ENCODE peak calls at places on chromosome 14, in eight cellular contexts. O is lower leg skin, R is OCI-LY7, Y is transverse colon, G is body of pancreas, V is IMR-90, J is GM23338, Z is fibroblast of pulmonary artery. L is an unnamed sample.

GRCh38 chr14:101797785-101798342 is 36.4 kb downstream of the PPP2R5C start:
- DNase-seq in G (no peak), V (no peak), J (no peak), Z (no peak), R (no peak), O (no peak), Y (no peak), L (no peak)

GRCh38 chr14:23352506-23353432 is at the start of gene SLC22A17:
- DNase-seq in Z (peak), Y (peak), V (peak), J (peak), R (no peak), O (peak), G (peak), L (peak)

GRCh38 chr14:22002860-22003284 is 329.3 kb upstream of the OR4E1 start:
- DNase-seq in Z (no peak), R (peak), G (no peak), O (no peak), J (peak), V (no peak), Y (peak), L (no peak)

GRCh38 chr14:86858043-86858442 is 1134.9 kb downstream of the GALC start:
- DNase-seq in Y (no peak), G (no peak), O (no peak), V (peak), Z (peak), J (no peak), R (no peak), L (no peak)

GRCh38 chr14:32986791-32987545 is 48.3 kb downstream of the NPAS3 start:
- DNase-seq in O (no peak), R (no peak), Y (no peak), G (no peak), V (no peak), Z (peak), J (peak), L (no peak)

GRCh38 chr14:98634043-98634820 is 637.8 kb downstream of the BCL11B start:
- DNase-seq in O (no peak), R (no peak), V (no peak), Z (no peak), Y (no peak), G (no peak), J (no peak), L (no peak)

GRCh38 chr14:75861161-75861621 is 120.6 kb downstream of the TGFB3 start:
- DNase-seq in Z (peak), G (peak), Y (no peak), R (no peak), V (peak), J (peak), O (no peak), L (no peak)

GRCh38 chr14:100415226-100415625 is 92.1 kb downstream of the SLC25A47 start:
- DNase-seq in V (no peak), G (no peak), Y (no peak), O (no peak), R (no peak), Z (no peak), J (no peak), L (no peak)

GRCh38 chr14:41783403-41783802 is 176.7 kb downstream of the LRFN5 start:
- DNase-seq in Z (no peak), G (no peak), O (no peak), R (no peak), Y (no peak), V (no peak), J (no peak), L (no peak)

GRCh38 chr14:61567838-61568571 is 127.3 kb upstream of the HIF1A start:
- DNase-seq in G (no peak), O (no peak), Y (no peak), J (peak), Z (no peak), V (no peak), R (peak), L (no peak)

GRCh38 chr14:89228921-89229639 is 188.0 kb downstream of the FOXN3 start:
- DNase-seq in J (no peak), O (peak), R (no peak), Z (no peak), V (no peak), Y (no peak), G (no peak), L (no peak)

GRCh38 chr14:55160989-55161388 is 30.4 kb downstream of the DLGAP5 start:
- DNase-seq in R (peak), V (peak), O (no peak), J (no peak), Y (no peak), G (no peak), Z (peak), L (peak)

GRCh38 chr14:55571125-55571889 is 8.7 kb upstream of the KTN1 start:
- DNase-seq in R (no peak), O (no peak), V (no peak), G (no peak), Y (no peak), Z (no peak), J (no peak), L (no peak)

GRCh38 chr14:65301862-65302539 is 110.5 kb upstream of the FUT8 start:
- DNase-seq in O (no peak), J (no peak), V (no peak), G (peak), R (peak), Y (no peak), Z (no peak), L (no peak)

GRCh38 chr14:34257505-34257904 is 204.5 kb downstream of the SPTSSA start:
- DNase-seq in J (no peak), G (no peak), R (no peak), V (no peak), Y (no peak), Z (no peak), O (no peak), L (no peak)

GRCh38 chr14:32022938-32023466 is 54.1 kb upstream of the ARHGAP5 start:
- DNase-seq in O (no peak), Z (peak), Y (no peak), G (peak), V (no peak), R (no peak), J (no peak), L (peak)

GRCh38 chr14:105382343-105383082 is 15.8 kb upstream of the TEX22 start:
- DNase-seq in J (no peak), O (no peak), Z (no peak), Y (no peak), R (no peak), G (no peak), V (no peak), L (no peak)

GRCh38 chr14:104210548-104211195 is 72.3 kb downstream of the KIF26A start:
- DNase-seq in Z (no peak), Y (no peak), R (no peak), G (no peak), V (no peak), J (no peak), O (no peak), L (no peak)

GRCh38 chr14:93304771-93305170 is 28.1 kb downstream of the BTBD7 start:
- DNase-seq in Z (peak), G (no peak), J (no peak), V (peak), O (no peak), R (no peak), Y (no peak), L (no peak)

GRCh38 chr14:94630396-94630795 is 18.2 kb downstream of the SERPINA3 start:
- DNase-seq in Z (no peak), V (no peak), J (no peak), Y (no peak), R (no peak), G (no peak), O (no peak), L (no peak)

GRCh38 chr14:66507181-66507721 is 696 bp upstream of the GPHN start:
- DNase-seq in Y (no peak), Z (no peak), R (no peak), O (no peak), J (peak), G (no peak), V (no peak), L (peak)

GRCh38 chr14:65879218-65880009 is 466.9 kb downstream of the FUT8 start:
- DNase-seq in Z (peak), O (no peak), R (no peak), Y (no peak), V (peak), J (no peak), G (no peak), L (no peak)

GRCh38 chr14:94570440-94570839 is 9.2 kb downstream of the SERPINA4 start:
- DNase-seq in Y (no peak), Z (no peak), R (no peak), J (no peak), O (no peak), V (no peak), G (no peak), L (no peak)

GRCh38 chr14:104224516-104225281 is 86.3 kb downstream of the KIF26A start:
- DNase-seq in V (no peak), O (no peak), G (no peak), Z (no peak), R (peak), Y (peak), J (peak), L (no peak)

GRCh38 chr14:35044939-35045797 is 904 bp upstream of the FAM177A1 start:
- DNase-seq in Z (peak), V (peak), O (no peak), Y (no peak), G (peak), J (no peak), R (no peak), L (no peak)

GRCh38 chr14:26008290-26008689 is 589.5 kb downstream of the NOVA1 start:
- DNase-seq in G (no peak), J (peak), O (no peak), V (no peak), R (no peak), Y (no peak), Z (peak), L (no peak)

GRCh38 chr14:51576112-51576420 is 75.6 kb upstream of the FRMD6 start:
- DNase-seq in G (no peak), Y (no peak), J (peak), Z (peak), R (no peak), O (no peak), V (peak), L (no peak)

GRCh38 chr14:74382231-74382630 is 34.0 kb downstream of the VRTN start:
- DNase-seq in J (no peak), O (no peak), Z (no peak), G (no peak), R (no peak), Y (no peak), V (no peak), L (no peak)

GRCh38 chr14:74380845-74381244 is 32.6 kb downstream of the VRTN start:
- DNase-seq in R (no peak), V (no peak), O (no peak), J (no peak), Y (no peak), G (no peak), Z (no peak), L (no peak)

GRCh38 chr14:74380172-74380571 is 31.9 kb downstream of the VRTN start:
- DNase-seq in Z (no peak), R (no peak), V (peak), G (no peak), O (no peak), J (no peak), Y (no peak), L (no peak)

GRCh38 chr14:74377976-74378690 is 29.9 kb downstream of the VRTN start:
- DNase-seq in O (no peak), Y (no peak), R (no peak), V (no peak), J (no peak), G (no peak), Z (no peak), L (no peak)
- H3K4me3 ChIP-seq in O (no peak), Y (no peak), R (no peak), V (no peak), J (no peak), G (no peak), Z (no peak), L (no peak)

GRCh38 chr14:103103461-103104388 is 9.2 kb downstream of the EXOC3L4 start:
- DNase-seq in Z (peak), G (peak), J (peak), R (no peak), V (peak), Y (peak), O (no peak), L (peak)
- TF ChIP-seq CTCF in Z (peak), G (no peak), J (no peak), R (no peak), V (peak), Y (peak), O (no peak), L (no peak)

GRCh38 chr14:73787760-73788508 is 63.7 kb upstream of the PTGR2 start:
- DNase-seq in G (no peak), V (peak), Y (no peak), Z (peak), R (peak), J (no peak), O (no peak), L (no peak)

GRCh38 chr14:73786942-73787759 is 64.5 kb upstream of the PTGR2 start:
- DNase-seq in Y (peak), G (peak), R (peak), O (no peak), J (peak), V (peak), Z (no peak), L (no peak)

GRCh38 chr14:73792476-73792875 is 59.2 kb upstream of the PTGR2 start:
- DNase-seq in Z (no peak), R (no peak), V (no peak), J (peak), G (no peak), Y (no peak), O (no peak), L (no peak)

GRCh38 chr14:73788871-73789590 is 62.6 kb upstream of the PTGR2 start:
- DNase-seq in G (no peak), Y (no peak), J (no peak), O (no peak), R (no peak), V (no peak), Z (no peak), L (no peak)

GRCh38 chr14:73789996-73790581 is 61.5 kb upstream of the PTGR2 start:
- DNase-seq in G (peak), O (peak), Y (peak), V (peak), R (no peak), Z (peak), J (no peak), L (no peak)
- H3K4me3 ChIP-seq in G (no peak), O (no peak), Y (no peak), V (no peak), R (no peak), Z (peak), J (no peak), L (no peak)

DNA sequence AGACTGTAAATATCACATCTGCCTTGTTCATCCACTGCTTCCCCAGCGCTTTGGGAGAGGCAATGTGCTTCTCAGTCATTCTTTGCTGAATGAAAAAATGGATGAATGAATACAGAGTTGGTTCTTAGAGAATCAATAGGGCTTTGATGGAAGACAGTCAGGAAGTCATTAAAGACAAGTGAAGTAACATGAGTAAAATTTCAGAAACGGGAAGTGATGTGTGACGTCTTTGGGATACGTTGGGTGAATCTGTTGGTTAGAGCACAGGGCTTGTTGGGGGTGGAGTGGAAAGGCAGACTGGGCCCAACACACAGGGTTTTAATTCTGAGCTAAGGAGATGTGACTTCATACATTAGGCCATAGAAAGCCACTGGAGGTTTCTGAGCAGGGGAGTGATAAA is 39.0 kb upstream of the NRXN3 start:
- DNase-seq in J (no peak), O (no peak), Z (no peak), R (no peak), V (no peak), G (no peak), Y (no peak), L (no peak)
- TF ChIP-seq CTCF in J (no peak), O (no peak), Z (no peak), R (no peak), V (no peak), G (no peak), Y (no peak), L (no peak)

GRCh38 chr14:29757188-29757680 is 170.4 kb downstream of the PRKD1 start:
- DNase-seq in V (no peak), J (peak), G (no peak), R (no peak), Y (no peak), Z (no peak), O (no peak), L (peak)
- H3K4me3 ChIP-seq in V (no peak), J (no peak), G (no peak), R (no peak), Y (no peak), Z (no peak), O (no peak), L (no peak)

GRCh38 chr14:60266021-60266937 is 17.3 kb downstream of the PPM1A start:
- DNase-seq in O (no peak), G (no peak), Z (peak), Y (no peak), J (peak), V (no peak), R (peak), L (no peak)
- TF ChIP-seq CTCF in O (no peak), G (peak), Z (peak), Y (peak), J (peak), V (peak), R (peak), L (peak)

GRCh38 chr14:28770061-28770460 is 3.5 kb downstream of the FOXG1 start:
- DNase-seq in V (no peak), G (no peak), J (no peak), Z (no peak), R (no peak), O (no peak), Y (no peak), L (no peak)

GRCh38 chr14:28769358-28769757 is 2.8 kb downstream of the FOXG1 start:
- DNase-seq in J (no peak), V (no peak), G (no peak), Z (no peak), R (no peak), O (no peak), Y (no peak), L (no peak)

GRCh38 chr14:28772613-28773012 is 6.0 kb downstream of the FOXG1 start:
- DNase-seq in O (no peak), R (no peak), Y (no peak), Z (no peak), V (no peak), G (no peak), J (no peak), L (no peak)

GRCh38 chr14:28771168-28771567 is 4.6 kb downstream of the FOXG1 start:
- DNase-seq in R (no peak), G (no peak), V (no peak), Z (no peak), O (no peak), J (no peak), Y (no peak), L (no peak)

DNA sequence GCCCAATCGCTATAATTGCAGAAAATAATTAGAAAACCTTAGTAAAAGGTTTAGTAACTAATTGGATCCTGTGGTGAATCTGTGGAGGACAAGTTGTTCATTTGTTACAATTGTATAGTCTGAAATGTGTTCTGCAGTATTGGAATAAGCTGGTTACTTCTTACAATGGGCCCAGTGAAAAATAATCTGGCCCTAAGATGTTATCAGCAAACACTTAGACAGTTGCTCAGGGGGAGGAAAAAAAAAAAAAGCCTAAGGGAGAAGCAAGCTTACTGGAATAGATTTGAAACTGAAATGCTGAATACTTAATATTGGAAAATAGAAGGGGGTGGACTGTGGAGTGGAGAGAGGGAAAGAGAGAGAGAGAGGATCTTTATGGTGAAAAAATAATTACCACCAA is 4.0 kb downstream of the FOXG1 start:
- DNase-seq in V (no peak), G (no peak), J (no peak), O (no peak), Z (no peak), R (no peak), Y (no peak), L (no peak)
- H3K4me3 ChIP-seq in V (no peak), G (no peak), J (no peak), O (no peak), Z (peak), R (no peak), Y (no peak), L (no peak)

L was measured in LNCaP clone FGC.